ENCODE peak calls at places on chromosome 11, in seven cellular contexts. F, J, Y, G, O, R and C are unnamed samples.
A peak's percentile ranks its signal among the peaks of the same experiment; 100 is the strongest.

GRCh38 chr11:112279901-112280267 is 19.2 kb upstream of the PLET1 start:
- DNase-seq in F (peak; percentile 26), J (peak; percentile 82), Y (peak; percentile 67), G (peak; percentile 64), O (peak; percentile 43), R (peak; percentile 73), C (peak; percentile 75)

GRCh38 chr11:67280791-67281551 is 8.1 kb upstream of the ANKRD13D start:
- DNase-seq in F (no peak), J (peak; percentile 49), Y (no peak), G (no peak), O (no peak), R (no peak), C (no peak)

GRCh38 chr11:65013130-65013691 is 749 bp upstream of the ARL2 start:
- DNase-seq in F (peak; percentile 83), J (peak; percentile 95), Y (peak; percentile 91), G (peak; percentile 87), O (peak; percentile 81), R (peak; percentile 90), C (peak; percentile 86)

GRCh38 chr11:108733479-108734116 is 68.7 kb downstream of the DDX10 start:
- DNase-seq in F (peak; percentile 62), J (no peak), Y (peak; percentile 59), G (peak; percentile 76), O (peak; percentile 84), R (no peak), C (no peak)

GRCh38 chr11:29324328-29324727 is 692.5 kb downstream of the KCNA4 start:
- DNase-seq in F (no peak), J (no peak), Y (peak; percentile 33), G (no peak), O (no peak), R (no peak), C (no peak)

GRCh38 chr11:118907051-118907748 is 18.5 kb downstream of the BCL9L start:
- DNase-seq in F (no peak), J (peak; percentile 86), Y (peak; percentile 80), G (peak; percentile 69), O (peak; percentile 45), R (peak; percentile 85), C (peak; percentile 91)

GRCh38 chr11:79348976-79349682 is 91.7 kb downstream of the TENM4 start:
- DNase-seq in F (no peak), J (no peak), Y (no peak), G (no peak), O (no peak), R (no peak), C (no peak)

GRCh38 chr11:61163714-61164609 is 2.7 kb upstream of the VPS37C start:
- DNase-seq in F (no peak), J (peak; percentile 60), Y (no peak), G (no peak), O (no peak), R (no peak), C (no peak)

GRCh38 chr11:129596361-129596760 is 219.3 kb upstream of the TMEM45B start:
- DNase-seq in F (no peak), J (no peak), Y (no peak), G (no peak), O (no peak), R (no peak), C (no peak)

GRCh38 chr11:6397636-6398035 is 7.4 kb downstream of the SMPD1 start:
- DNase-seq in F (peak; percentile 38), J (no peak), Y (peak; percentile 61), G (no peak), O (peak; percentile 60), R (no peak), C (no peak)

GRCh38 chr11:24828938-24829337 is 332.1 kb downstream of the LUZP2 start:
- DNase-seq in F (no peak), J (no peak), Y (no peak), G (no peak), O (no peak), R (no peak), C (no peak)

GRCh38 chr11:112785717-112786116 is 175.5 kb upstream of the NCAM1 start:
- DNase-seq in F (no peak), J (no peak), Y (peak; percentile 87), G (peak; percentile 71), O (peak; percentile 87), R (no peak), C (no peak)

GRCh38 chr11:45928535-45929215 is 6.2 kb downstream of the LARGE2 start:
- DNase-seq in F (no peak), J (no peak), Y (no peak), G (no peak), O (no peak), R (no peak), C (no peak)

GRCh38 chr11:104005234-104005855 is 31.1 kb upstream of the DDI1 start:
- DNase-seq in F (no peak), J (no peak), Y (peak; percentile 25), G (no peak), O (peak; percentile 43), R (no peak), C (no peak)

GRCh38 chr11:116586392-116586791 is 186.4 kb downstream of the BUD13 start:
- DNase-seq in F (no peak), J (no peak), Y (no peak), G (no peak), O (no peak), R (no peak), C (no peak)

GRCh38 chr11:65180877-65181568 is 705 bp upstream of the CAPN1 start:
- DNase-seq in F (peak; percentile 47), J (peak; percentile 79), Y (peak; percentile 72), G (peak; percentile 63), O (peak; percentile 60), R (no peak), C (peak; percentile 82)

GRCh38 chr11:108866781-108867180 is 201.9 kb downstream of the DDX10 start:
- DNase-seq in F (no peak), J (no peak), Y (no peak), G (no peak), O (no peak), R (no peak), C (no peak)

GRCh38 chr11:19116315-19116970 is 525 bp upstream of the ZDHHC13 start:
- DNase-seq in F (no peak), J (no peak), Y (no peak), G (no peak), O (no peak), R (no peak), C (no peak)

GRCh38 chr11:117097567-117098268 is 510 bp downstream of the SIK3 start:
- DNase-seq in F (no peak), J (peak; percentile 69), Y (no peak), G (no peak), O (no peak), R (no peak), C (no peak)

GRCh38 chr11:36211735-36212430 is 77.3 kb downstream of the COMMD9 start:
- DNase-seq in F (no peak), J (no peak), Y (no peak), G (no peak), O (no peak), R (no peak), C (no peak)

GRCh38 chr11:96290631-96291030 is 52.4 kb downstream of the MAML2 start:
- DNase-seq in F (no peak), J (no peak), Y (no peak), G (no peak), O (no peak), R (no peak), C (no peak)

GRCh38 chr11:86627776-86628455 is 44.5 kb downstream of the ME3 start:
- DNase-seq in F (no peak), J (no peak), Y (no peak), G (no peak), O (no peak), R (peak; percentile 52), C (no peak)

GRCh38 chr11:75482310-75482606 is 43.5 kb downstream of the GDPD5 start:
- DNase-seq in F (no peak), J (no peak), Y (no peak), G (no peak), O (no peak), R (no peak), C (no peak)

GRCh38 chr11:66996609-66997273 is 21.6 kb downstream of the C11orf86 start:
- DNase-seq in F (peak; percentile 77), J (no peak), Y (peak; percentile 85), G (no peak), O (peak; percentile 80), R (no peak), C (no peak)

GRCh38 chr11:124987096-124987495 is 33.1 kb downstream of the CCDC15 start:
- DNase-seq in F (no peak), J (no peak), Y (no peak), G (no peak), O (no peak), R (no peak), C (no peak)

GRCh38 chr11:68659158-68659921 is 25.0 kb upstream of the GAL start:
- DNase-seq in F (peak; percentile 98), J (no peak), Y (peak; percentile 99), G (peak; percentile 98), O (peak; percentile 95), R (no peak), C (no peak)

GRCh38 chr11:114039551-114039950 is 20.0 kb upstream of the ZBTB16 start:
- DNase-seq in F (no peak), J (no peak), Y (no peak), G (no peak), O (no peak), R (no peak), C (no peak)

GRCh38 chr11:13183094-13183825 is 94.3 kb upstream of the BMAL1 start:
- DNase-seq in F (peak; percentile 28), J (no peak), Y (peak; percentile 79), G (peak; percentile 47), O (peak; percentile 83), R (no peak), C (no peak)
- TF ChIP-seq CTCF in F (peak; percentile 69), J (peak; percentile 44), Y (peak; percentile 63), G (peak; percentile 52), O (peak; percentile 32), R (peak; percentile 60), C (peak; percentile 65)

DNA sequence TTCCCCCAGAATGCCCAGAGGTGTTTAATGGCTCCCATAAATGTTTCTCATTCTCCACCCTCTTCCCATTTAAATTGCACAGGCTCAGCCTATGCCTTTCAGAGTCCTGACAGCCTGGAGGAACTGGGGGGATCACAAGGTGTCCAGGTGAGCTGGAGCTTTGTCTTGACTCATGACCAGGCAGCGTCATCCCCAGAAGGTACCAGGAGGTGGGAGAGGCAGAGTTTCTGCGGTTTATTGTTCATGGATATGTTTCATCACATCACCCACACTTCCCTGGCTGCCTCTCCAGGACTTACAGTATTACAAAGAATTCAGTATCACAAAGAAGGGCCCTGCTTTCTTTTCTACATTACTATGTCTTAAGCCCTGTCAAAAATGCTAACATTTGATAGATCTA is 103.2 kb upstream of the GALNT18 start:
- DNase-seq in F (no peak), J (no peak), Y (no peak), G (no peak), O (no peak), R (no peak), C (no peak)
- TF ChIP-seq CTCF in F (no peak), J (no peak), Y (no peak), G (no peak), O (no peak), R (no peak), C (no peak)

GRCh38 chr11:126997196-126997595 is 3.4 kb downstream of the KIRREL3 start:
- DNase-seq in F (no peak), J (no peak), Y (no peak), G (no peak), O (peak; percentile 60), R (no peak), C (no peak)
- TF ChIP-seq CTCF in F (no peak), J (no peak), Y (no peak), G (no peak), O (no peak), R (no peak), C (no peak)

DNA sequence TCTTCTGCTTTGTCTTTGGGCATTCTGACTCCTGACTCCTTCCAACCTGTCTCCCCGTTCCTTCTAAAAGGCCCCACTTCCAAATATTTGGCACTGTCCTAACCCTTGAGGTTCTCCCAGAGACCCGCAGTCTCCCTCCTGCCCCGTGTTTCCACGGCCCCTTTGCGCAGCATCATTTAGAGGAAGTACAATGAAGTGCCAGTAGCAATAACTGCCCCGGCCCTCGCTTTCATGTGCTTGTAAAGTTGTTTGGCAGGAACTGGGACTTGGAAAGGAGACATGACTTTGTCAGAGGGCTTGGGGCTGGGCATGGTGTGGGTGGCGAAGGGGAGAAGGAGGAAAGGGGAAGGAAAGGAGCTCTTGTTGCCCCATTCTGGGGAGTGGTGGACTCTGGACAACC is 2.6 kb downstream of the CD44 start:
- DNase-seq in F (no peak), J (peak; percentile 85), Y (no peak), G (no peak), O (no peak), R (no peak), C (no peak)
- TF ChIP-seq CTCF in F (no peak), J (no peak), Y (no peak), G (no peak), O (no peak), R (no peak), C (no peak)